ENCODE peak calls at places on chromosomes 5 and 9, in nine cellular contexts. U is stimulated activated CD8-positive, alpha-beta memory T cell treated with anti-CD3 and anti-CD28 coated beads, Interleukin-15, amount 100 ng/mL, for 4 hours; O is aorta; Y is IMR-90; Z is T-helper 1 cell; E is right lobe of liver; R is hypothalamus; V is lower lobe of right lung; A is GM10248. C is an unnamed sample.

GRCh38 chr9:90308746-90309145 is 333.9 kb downstream of the DIRAS2 start:
- DNase-seq in U (no peak), O (no peak), Y (no peak), Z (no peak), E (no peak), R (no peak), V (no peak), A (no peak), C (no peak)

GRCh38 chr5:78016831-78017529 is 240.8 kb upstream of the TBCA start:
- DNase-seq in U (no peak), O (no peak), Y (no peak), Z (no peak), E (no peak), R (no peak), V (no peak), A (no peak), C (no peak)

GRCh38 chr5:91079037-91079436 is 304.1 kb downstream of the ARRDC3 start:
- DNase-seq in U (no peak), O (no peak), Y (no peak), Z (no peak), E (no peak), R (no peak), V (no peak), A (no peak), C (no peak)

GRCh38 chr9:128475867-128476266 is 20.1 kb downstream of the ODF2 start:
- DNase-seq in U (no peak), O (no peak), Y (no peak), Z (no peak), E (no peak), R (no peak), V (no peak), A (no peak), C (no peak)

GRCh38 chr9:33166263-33167083 is 663 bp downstream of the B4GALT1 start:
- DNase-seq in U (no peak), O (peak), Y (no peak), Z (no peak), E (peak), R (no peak), V (peak), A (no peak), C (no peak)

GRCh38 chr9:127153484-127153883 is 31.0 kb upstream of the ANGPTL2 start:
- DNase-seq in U (no peak), O (no peak), Y (no peak), Z (no peak), E (peak), R (no peak), V (no peak), A (no peak), C (no peak)

GRCh38 chr9:122125891-122126331 is 32.8 kb upstream of the TTLL11 start:
- DNase-seq in U (no peak), O (peak), Y (peak), Z (no peak), E (no peak), R (no peak), V (no peak), A (no peak), C (no peak)

GRCh38 chr5:74490814-74491213 is 149.7 kb downstream of the ENC1 start:
- DNase-seq in U (no peak), O (no peak), Y (no peak), Z (no peak), E (no peak), R (no peak), V (no peak), A (peak), C (no peak)